ENCODE peak calls at places on chromosomes 1 and 21, in four cellular contexts. C, L, W and O are unnamed samples.
A peak's percentile ranks its signal among the peaks of the same experiment; 100 is the strongest.

GRCh38 chr21:32426592-32427051 is 14.1 kb downstream of the EVA1C start:
- DNase-seq in C (peak; percentile 72), L (no peak), W (no peak), O (no peak)

GRCh38 chr1:229891227-229891626 is 175.8 kb upstream of the GALNT2 start:
- DNase-seq in C (no peak), L (no peak), W (no peak), O (no peak)

GRCh38 chr1:240965581-240966091 is 353.7 kb upstream of the GREM2 start:
- DNase-seq in C (no peak), L (no peak), W (no peak), O (peak; percentile 12)

GRCh38 chr1:16162163-16162822 is 6.4 kb upstream of the EPHA2 start:
- DNase-seq in C (no peak), L (no peak), W (peak; percentile 41), O (peak; percentile 78)

GRCh38 chr1:155471026-155471425 is 91.6 kb downstream of the ASH1L start:
- DNase-seq in C (no peak), L (no peak), W (no peak), O (no peak)

GRCh38 chr1:13517193-13517812 is 3.5 kb upstream of the LRRC38 start:
- DNase-seq in C (no peak), L (no peak), W (no peak), O (peak; percentile 57)

GRCh38 chr21:16983425-16983824 is 529.4 kb upstream of the CXADR start:
- DNase-seq in C (no peak), L (no peak), W (no peak), O (no peak)

GRCh38 chr1:50491142-50491541 is 67.9 kb upstream of the DMRTA2 start:
- DNase-seq in C (no peak), L (no peak), W (no peak), O (no peak)

GRCh38 chr21:31537872-31538576 is 121.5 kb upstream of the SOD1 start:
- DNase-seq in C (no peak), L (no peak), W (no peak), O (no peak)

GRCh38 chr1:216518844-216519627 is 95.8 kb upstream of the USH2A start:
- DNase-seq in C (no peak), L (no peak), W (no peak), O (no peak)

GRCh38 chr1:226482975-226483660 is 65.4 kb upstream of the STUM start:
- DNase-seq in C (no peak), L (peak; percentile 25), W (no peak), O (no peak)

GRCh38 chr21:41612674-41613250 is 104.8 kb upstream of the TMPRSS2 start:
- DNase-seq in C (peak; percentile 98), L (peak; percentile 53), W (no peak), O (peak; percentile 86)

GRCh38 chr21:45581322-45581712 is 39.1 kb upstream of the SLC19A1 start:
- DNase-seq in C (no peak), L (no peak), W (no peak), O (no peak)

GRCh38 chr1:170303034-170303433 is 157.3 kb downstream of the NTMT2 start:
- DNase-seq in C (no peak), L (no peak), W (no peak), O (no peak)

GRCh38 chr1:223364685-223365382 is 858 bp upstream of the SUSD4 start:
- DNase-seq in C (no peak), L (no peak), W (peak; percentile 3), O (peak; percentile 42)

GRCh38 chr1:193104496-193104905 is 713 bp downstream of the GLRX2 start:
- DNase-seq in C (peak; percentile 73), L (peak; percentile 42), W (no peak), O (peak; percentile 46)

GRCh38 chr1:247007511-247008405 is at the start of gene ZNF695:
- DNase-seq in C (peak; percentile 96), L (peak; percentile 92), W (peak; percentile 4), O (peak; percentile 91)

GRCh38 chr1:222257024-222257423 is 290.9 kb downstream of the HHIPL2 start:
- DNase-seq in C (no peak), L (no peak), W (no peak), O (no peak)

GRCh38 chr1:115624859-115625258 is 16.9 kb upstream of the VANGL1 start:
- DNase-seq in C (no peak), L (no peak), W (no peak), O (no peak)

GRCh38 chr1:110189181-110189580 is 20.9 kb upstream of the KCNC4 start:
- DNase-seq in C (no peak), L (no peak), W (no peak), O (no peak)

GRCh38 chr1:91725961-91726704 is 159.8 kb downstream of the TGFBR3 start:
- DNase-seq in C (peak; percentile 32), L (peak; percentile 8), W (no peak), O (no peak)

GRCh38 chr1:53381790-53382401 is 54.0 kb upstream of the LRP8 start:
- DNase-seq in C (peak; percentile 69), L (peak; percentile 65), W (no peak), O (no peak)

GRCh38 chr1:116741781-116742565 is 12.3 kb upstream of the CD2 start:
- DNase-seq in C (no peak), L (no peak), W (no peak), O (no peak)

GRCh38 chr1:64497484-64497883 is 27.6 kb downstream of the CACHD1 start:
- DNase-seq in C (no peak), L (no peak), W (no peak), O (no peak)

GRCh38 chr21:46392921-46393320 is 65.8 kb upstream of the DIP2A start:
- DNase-seq in C (no peak), L (no peak), W (no peak), O (no peak)

GRCh38 chr1:166300767-166301166 is 134.0 kb upstream of the FAM78B start:
- DNase-seq in C (no peak), L (no peak), W (no peak), O (no peak)